ENCODE peak calls at places on chromosomes 13 and 19, in ten cellular contexts. U is GM13976; K is NCI-H1092; Z is HFFc6; Q is BE2C; S is tibial artery; N is stimulated activated CD4-positive, alpha-beta T cell treated with anti-CD3 and anti-CD28 coated beads, Interleukin-15, amount 100 ng/mL, for 1 hour; I is CD8-positive, alpha-beta T cell; Y is GM12892; X is T follicular helper cell. J is an unnamed sample.

GRCh38 chr19:46798713-46799112 is 10.3 kb upstream of the SLC1A5 start:
- DNase-seq in U (no peak), Z (no peak), X (no peak), I (no peak), S (no peak), Y (no peak), N (no peak), K (no peak), Q (no peak), J (no peak)

GRCh38 chr19:47644743-47645499 is 36.0 kb downstream of the BICRA start:
- DNase-seq in Z (no peak), Y (no peak), K (no peak), U (no peak), N (no peak), S (no peak), I (no peak), Q (peak), X (no peak), J (no peak)

GRCh38 chr19:41241859-41242258 is 22.3 kb upstream of the HNRNPUL1 start:
- DNase-seq in Y (no peak), I (no peak), U (no peak), X (no peak), Q (no peak), Z (no peak), S (no peak), N (no peak), K (no peak), J (no peak)

GRCh38 chr13:103510007-103510406 is 443.8 kb upstream of the SLC10A2 start:
- DNase-seq in U (no peak), S (no peak), Y (no peak), Z (no peak), X (no peak), K (no peak), I (no peak), Q (peak), N (no peak), J (no peak)

GRCh38 chr13:23506821-23507210 is 63.4 kb upstream of the TNFRSF19 start:
- DNase-seq in I (no peak), U (no peak), X (no peak), N (no peak), Z (peak), S (no peak), K (no peak), Y (no peak), Q (peak), J (no peak)

GRCh38 chr13:36329355-36329754 is 16.8 kb downstream of the SPART start:
- DNase-seq in X (no peak), S (no peak), K (no peak), Q (no peak), Z (no peak), I (no peak), Y (no peak), U (no peak), N (no peak), J (no peak)

GRCh38 chr13:112619730-112620639 is 32.0 kb upstream of the TUBGCP3 start:
- DNase-seq in S (no peak), N (no peak), Y (no peak), K (peak), X (no peak), I (no peak), Q (peak), Z (no peak), U (no peak), J (no peak)

GRCh38 chr13:61151062-61151461 is 264.6 kb downstream of the PCDH20 start:
- DNase-seq in X (no peak), K (no peak), N (no peak), Y (no peak), I (no peak), U (no peak), S (no peak), Q (no peak), Z (no peak), J (no peak)

GRCh38 chr13:49791214-49791752 is 1.2 kb downstream of the KPNA3 start:
- DNase-seq in K (no peak), S (no peak), Z (no peak), X (no peak), Y (no peak), I (no peak), Q (no peak), N (no peak), U (peak), J (no peak)